ENCODE peak calls at places on chromosomes 13 and 19, in seven cellular contexts. D is glutamatergic neuron; H is nephron progenitor cell; F is progenitor cell of endocrine pancreas; W is tibial nerve; B is left ventricle myocardium inferior; S is activated CD8-positive, alpha-beta T cell treated with anti-CD3 and anti-CD28 coated beads for 36 hours. L is an unnamed sample.

GRCh38 chr13:30679483-30680330 is 55.6 kb upstream of the ALOX5AP start:
- DNase-seq in D (peak; percentile 50), H (peak; percentile 34), F (no peak), W (no peak), B (no peak), S (peak; percentile 46), L (peak; percentile 60)

GRCh38 chr13:62906896-62907295 is 1491.2 kb upstream of the PCDH20 start:
- DNase-seq in D (no peak), H (no peak), F (no peak), W (no peak), B (no peak), S (no peak), L (no peak)

GRCh38 chr13:40974460-40975407 is 44.4 kb downstream of the ELF1 start:
- DNase-seq in D (no peak), H (peak; percentile 6), F (no peak), W (no peak), B (no peak), S (peak; percentile 53), L (peak; percentile 39)

GRCh38 chr19:35882074-35882832 is 13.9 kb downstream of the APLP1 start:
- DNase-seq in D (no peak), H (no peak), F (no peak), W (no peak), B (no peak), S (peak; percentile 54), L (peak; percentile 76)

GRCh38 chr19:11165486-11166030 is 10.0 kb upstream of the SPC24 start:
- DNase-seq in D (no peak), H (no peak), F (no peak), W (no peak), B (no peak), S (no peak), L (no peak)

GRCh38 chr19:3826163-3826562 is 40.0 kb upstream of the MATK start:
- DNase-seq in D (no peak), H (no peak), F (no peak), W (no peak), B (no peak), S (no peak), L (no peak)

GRCh38 chr19:39389621-39390414 is 1.1 kb downstream of the PAF1 start:
- DNase-seq in D (no peak), H (no peak), F (no peak), W (no peak), B (no peak), S (no peak), L (no peak)

GRCh38 chr19:35138305-35138799 is 272 bp upstream of the FXYD1 start:
- DNase-seq in D (no peak), H (no peak), F (no peak), W (peak; percentile 44), B (peak; percentile 78), S (no peak), L (no peak)

GRCh38 chr13:30026093-30026492 is 175.7 kb upstream of the UBL3 start:
- DNase-seq in D (no peak), H (no peak), F (no peak), W (no peak), B (no peak), S (no peak), L (no peak)

GRCh38 chr19:6476155-6476895 is 5.3 kb downstream of the DENND1C start:
- DNase-seq in D (peak; percentile 86), H (peak; percentile 99), F (peak; percentile 78), W (no peak), B (peak; percentile 33), S (peak; percentile 77), L (peak; percentile 85)

GRCh38 chr13:75996582-75996981 is 360.5 kb downstream of the LMO7 start:
- DNase-seq in D (no peak), H (no peak), F (no peak), W (no peak), B (no peak), S (no peak), L (no peak)

GRCh38 chr13:24680258-24680920 is at the start of gene ATP12A:
- DNase-seq in D (peak; percentile 72), H (peak; percentile 79), F (peak; percentile 70), W (no peak), B (no peak), S (peak; percentile 62), L (peak; percentile 57)

GRCh38 chr19:19627716-19628498 is at the start of gene LPAR2:
- DNase-seq in D (peak; percentile 91), H (peak; percentile 73), F (peak; percentile 71), W (no peak), B (no peak), S (peak; percentile 79), L (peak; percentile 99)

GRCh38 chr13:78777973-78778372 is 119.0 kb upstream of the OBI1 start:
- DNase-seq in D (no peak), H (no peak), F (no peak), W (no peak), B (no peak), S (no peak), L (no peak)

GRCh38 chr19:51439021-51439465 is 19.2 kb downstream of the SIGLEC8 start:
- DNase-seq in D (no peak), H (no peak), F (no peak), W (no peak), B (no peak), S (peak; percentile 54), L (peak; percentile 59)

GRCh38 chr13:59680429-59681024 is 483.2 kb downstream of the DIAPH3 start:
- DNase-seq in D (no peak), H (no peak), F (no peak), W (no peak), B (no peak), S (no peak), L (peak; percentile 25)
- TF ChIP-seq CTCF in D (peak; percentile 79), H (peak; percentile 79), F (peak; percentile 88), W (peak; percentile 17), B (peak; percentile 72), S (peak; percentile 70), L (peak; percentile 38)

GRCh38 chr19:57466489-57466888 is 9.5 kb upstream of the VN1R1 start:
- DNase-seq in D (no peak), H (no peak), F (no peak), W (no peak), B (peak; percentile 60), S (no peak), L (no peak)
- TF ChIP-seq CTCF in D (no peak), H (no peak), F (no peak), W (no peak), B (no peak), S (no peak), L (no peak)

GRCh38 chr13:23378009-23378632 is 55.4 kb downstream of the SACS start:
- DNase-seq in D (no peak), H (no peak), F (no peak), W (no peak), B (no peak), S (peak; percentile 82), L (peak; percentile 40)

GRCh38 chr13:23380534-23380933 is 53.0 kb downstream of the SACS start:
- DNase-seq in D (no peak), H (no peak), F (no peak), W (no peak), B (no peak), S (no peak), L (no peak)

GRCh38 chr13:23372264-23372905 is 61.1 kb downstream of the SACS start:
- DNase-seq in D (no peak), H (no peak), F (no peak), W (no peak), B (no peak), S (no peak), L (no peak)

GRCh38 chr13:23377603-23378002 is 55.9 kb downstream of the SACS start:
- DNase-seq in D (no peak), H (no peak), F (no peak), W (no peak), B (no peak), S (no peak), L (no peak)

GRCh38 chr13:23375007-23375971 is 58.2 kb downstream of the SACS start:
- DNase-seq in D (peak; percentile 98), H (peak; percentile 98), F (peak; percentile 89), W (peak; percentile 97), B (peak; percentile 98), S (peak; percentile 97), L (peak; percentile 99)
- TF ChIP-seq CTCF in D (peak; percentile 14), H (no peak), F (peak; percentile 52), W (peak; percentile 3), B (peak; percentile 55), S (no peak), L (no peak)

DNA sequence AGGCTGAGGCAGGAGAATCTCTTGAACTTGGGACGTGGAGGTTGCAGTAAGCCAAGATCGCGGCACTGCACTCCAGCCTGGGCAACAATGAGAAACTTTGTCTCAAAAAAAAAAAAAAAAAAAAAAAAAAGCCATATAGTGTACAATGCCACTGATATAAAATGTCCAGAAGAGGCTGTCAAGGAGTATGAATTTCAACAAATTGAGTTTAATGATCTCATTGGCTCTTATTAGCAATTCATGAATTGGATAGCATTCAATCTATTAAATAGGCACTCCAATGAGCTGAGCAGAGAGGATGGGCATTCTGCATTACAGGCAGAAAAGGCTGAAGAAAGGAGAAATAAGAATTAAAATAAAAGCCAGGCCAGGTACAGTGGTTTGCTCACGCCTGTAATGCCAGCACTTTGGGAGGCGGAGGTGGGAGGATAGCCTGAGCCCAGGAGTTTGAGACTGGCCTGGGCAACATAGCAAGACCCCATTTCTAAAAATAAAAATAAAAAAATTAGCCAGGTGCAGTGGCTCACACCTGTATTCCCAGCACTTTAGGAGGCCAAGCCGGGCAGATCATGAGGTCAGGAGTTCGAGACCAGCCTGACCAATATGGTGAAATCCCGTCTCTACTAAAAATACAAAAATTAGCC is 757 bp upstream of the LMNB2 start:
- DNase-seq in D (no peak), H (no peak), F (no peak), W (no peak), B (no peak), S (no peak), L (no peak)
- TF ChIP-seq CTCF in D (no peak), H (no peak), F (no peak), W (no peak), B (no peak), S (no peak), L (no peak)